ENCODE peak calls at places on chromosomes 1 and 21, in nine cellular contexts. R, U, O, V, F, A, L, X and K are unnamed samples.
A peak's percentile ranks its signal among the peaks of the same experiment; 100 is the strongest.

GRCh38 chr1:101238681-101239094 is 1.9 kb downstream of the S1PR1 start:
- DNase-seq in O (peak; percentile 84), R (peak; percentile 79), L (peak; percentile 81), F (peak; percentile 75), V (peak; percentile 88), X (peak; percentile 85), A (peak; percentile 66), U (peak; percentile 87), K (peak; percentile 90)

GRCh38 chr1:167083066-167083682 is 7.0 kb downstream of the GPA33 start:
- DNase-seq in L (peak; percentile 73), V (no peak), R (no peak), O (peak; percentile 50), X (no peak), A (no peak), U (no peak), F (no peak), K (no peak)

GRCh38 chr1:212237651-212238050 is 47.6 kb upstream of the PPP2R5A start:
- DNase-seq in R (no peak), F (peak; percentile 35), X (no peak), U (no peak), V (no peak), L (peak; percentile 34), A (peak; percentile 22), O (no peak), K (no peak)

GRCh38 chr1:245873068-245873467 is 634.0 kb downstream of the SMYD3 start:
- DNase-seq in U (no peak), V (no peak), O (no peak), X (no peak), L (no peak), F (no peak), R (no peak), A (no peak), K (no peak)

GRCh38 chr1:220521755-220522154 is 6.2 kb upstream of the MARK1 start:
- DNase-seq in V (no peak), F (no peak), R (no peak), A (no peak), X (no peak), U (no peak), O (no peak), L (no peak), K (no peak)

GRCh38 chr1:3543076-3544049 is 67.9 kb downstream of the MEGF6 start:
- DNase-seq in O (no peak), R (no peak), L (peak; percentile 22), U (peak; percentile 82), A (peak; percentile 50), F (no peak), X (peak; percentile 89), V (peak; percentile 21), K (no peak)

GRCh38 chr21:28986677-28987076 is 6.0 kb downstream of the LTN1 start:
- DNase-seq in L (no peak), U (no peak), A (no peak), V (no peak), F (no peak), O (peak; percentile 36), R (no peak), X (no peak), K (no peak)

GRCh38 chr1:30522031-30523004 is 201.1 kb downstream of the MATN1 start:
- DNase-seq in V (peak; percentile 79), O (no peak), L (no peak), A (no peak), U (peak; percentile 77), F (no peak), R (peak; percentile 46), X (no peak), K (peak; percentile 86)

DNA sequence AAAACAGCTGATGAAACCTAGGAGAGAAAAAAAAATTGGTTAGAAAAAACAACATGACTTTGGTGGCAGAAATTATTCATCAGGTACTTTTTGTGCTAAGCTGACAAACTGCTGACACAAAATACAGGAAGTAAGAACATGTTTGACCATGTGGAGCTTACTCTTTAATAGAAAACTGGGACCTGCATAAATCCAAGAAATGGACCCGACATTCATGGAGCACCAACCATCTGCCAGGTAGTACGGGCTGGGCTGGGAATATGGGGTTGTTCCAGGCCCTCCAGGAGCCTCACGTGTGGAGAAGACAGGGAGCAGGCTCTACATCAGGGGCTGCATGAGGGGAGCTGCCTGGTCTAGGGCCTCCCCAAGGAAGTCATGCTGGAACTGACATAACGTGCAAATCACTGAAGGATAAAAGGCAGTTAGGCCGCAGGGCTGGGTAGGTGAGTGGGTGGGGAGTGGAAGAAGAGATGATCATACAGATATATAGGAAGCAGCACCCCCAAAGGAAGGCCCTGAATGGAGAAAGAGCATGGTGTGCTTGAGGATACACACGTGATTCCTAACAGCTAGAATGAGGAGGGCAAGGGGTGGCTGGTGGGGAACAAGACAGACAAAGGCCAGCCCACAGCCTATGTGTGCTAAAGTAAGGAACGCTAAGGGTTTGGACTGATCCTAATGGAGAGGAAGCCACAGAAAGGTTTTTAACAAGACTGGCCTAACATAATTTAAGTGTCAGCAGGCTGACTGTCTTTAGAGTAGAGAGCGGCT is 26.1 kb downstream of the CD58 start:
- DNase-seq in R (no peak), F (no peak), L (no peak), V (no peak), U (no peak), A (no peak), X (no peak), O (no peak), K (no peak)
- TF ChIP-seq POLR2A in R (no peak), F (no peak), L (no peak), V (no peak), U (no peak), A (no peak), X (no peak), O (no peak), K (no peak)

GRCh38 chr1:146036990-146037646 is 15.6 kb upstream of the HJV start:
- DNase-seq in O (peak; percentile 79), A (peak; percentile 89), L (peak; percentile 84), F (peak; percentile 42), X (peak; percentile 33), U (peak; percentile 91), R (peak; percentile 88), V (peak; percentile 83), K (peak; percentile 86)

GRCh38 chr1:146034976-146035469 is 13.5 kb upstream of the HJV start:
- DNase-seq in R (no peak), O (no peak), U (no peak), L (no peak), A (peak; percentile 80), X (no peak), F (no peak), V (no peak), K (no peak)

GRCh38 chr1:146032613-146033219 is 11.2 kb upstream of the HJV start:
- DNase-seq in X (no peak), O (no peak), V (no peak), F (peak; percentile 36), L (no peak), A (peak; percentile 61), U (no peak), R (no peak), K (no peak)

GRCh38 chr1:146039844-146040194 is 18.3 kb upstream of the HJV start:
- DNase-seq in X (no peak), A (peak; percentile 19), U (no peak), L (no peak), R (no peak), O (no peak), V (no peak), F (no peak), K (peak; percentile 62)

GRCh38 chr1:146036241-146036989 is 14.9 kb upstream of the HJV start:
- DNase-seq in U (no peak), V (no peak), A (no peak), O (no peak), R (no peak), X (no peak), L (no peak), F (no peak), K (no peak)
- TF ChIP-seq EP300 in U (no peak), V (no peak), A (no peak), O (no peak), R (no peak), X (no peak), L (no peak), F (no peak), K (no peak)

GRCh38 chr1:32718527-32718926 is 16.0 kb upstream of the SYNC start:
- DNase-seq in U (no peak), L (no peak), R (no peak), O (no peak), V (no peak), X (no peak), A (no peak), F (no peak), K (no peak)

GRCh38 chr1:32715901-32716311 is 13.3 kb upstream of the SYNC start:
- DNase-seq in L (no peak), O (no peak), F (no peak), R (no peak), A (no peak), V (no peak), U (no peak), X (no peak), K (no peak)

GRCh38 chr1:32714277-32714676 is 11.7 kb upstream of the SYNC start:
- DNase-seq in L (peak; percentile 32), X (no peak), F (no peak), U (no peak), V (no peak), O (peak; percentile 46), R (no peak), A (peak; percentile 54), K (no peak)

GRCh38 chr1:32717503-32717902 is 14.9 kb upstream of the SYNC start:
- DNase-seq in X (no peak), O (no peak), V (no peak), A (no peak), U (no peak), F (no peak), L (no peak), R (no peak), K (no peak)

DNA sequence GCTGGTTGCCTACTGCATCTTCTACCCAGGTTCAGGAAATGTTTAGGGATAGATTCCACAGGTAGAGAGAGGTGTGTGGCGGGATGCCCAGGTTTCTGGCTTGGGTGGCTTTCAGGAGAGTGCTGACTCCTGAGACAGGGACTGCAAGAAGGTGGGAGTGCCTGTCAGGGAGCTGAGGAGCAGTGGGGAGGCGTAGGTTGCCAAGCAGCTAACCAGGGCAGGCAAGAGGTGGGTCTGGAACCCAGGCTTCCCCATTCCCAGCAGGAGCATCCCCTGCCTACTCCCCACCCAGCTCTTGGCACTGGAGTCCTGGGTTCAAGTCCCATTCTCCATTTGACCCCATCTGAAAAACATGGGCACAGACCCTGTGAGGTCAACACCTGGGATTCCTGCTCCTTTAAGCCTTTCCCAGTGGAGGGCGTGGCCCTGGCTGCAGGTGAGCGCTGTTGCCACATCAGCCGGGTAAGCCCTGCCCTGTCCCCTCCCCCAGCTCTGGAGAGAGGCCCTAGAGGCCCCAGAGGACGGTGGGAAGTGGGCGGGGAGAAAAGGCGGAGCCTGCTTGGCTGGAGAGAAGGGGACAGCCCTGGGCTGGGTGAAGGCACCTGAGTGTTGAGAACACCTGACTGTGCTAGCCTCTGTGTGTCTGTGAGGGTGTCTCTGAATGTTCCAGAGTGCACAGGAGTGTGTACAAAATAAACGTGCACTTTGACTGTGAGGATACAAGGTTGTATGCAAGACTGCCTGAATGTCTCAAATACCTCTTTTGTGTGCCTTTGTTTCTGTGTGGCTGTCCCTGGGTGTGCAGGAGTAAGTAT is 13.9 kb upstream of the SYNC start:
- DNase-seq in X (peak; percentile 87), V (no peak), O (peak; percentile 98), U (no peak), R (peak; percentile 70), F (peak; percentile 96), L (peak; percentile 98), A (peak; percentile 68), K (peak; percentile 85)
- TF ChIP-seq POLR2A in X (peak; percentile 56), V (no peak), O (no peak), U (no peak), R (no peak), F (no peak), L (no peak), A (peak; percentile 16), K (no peak)

DNA sequence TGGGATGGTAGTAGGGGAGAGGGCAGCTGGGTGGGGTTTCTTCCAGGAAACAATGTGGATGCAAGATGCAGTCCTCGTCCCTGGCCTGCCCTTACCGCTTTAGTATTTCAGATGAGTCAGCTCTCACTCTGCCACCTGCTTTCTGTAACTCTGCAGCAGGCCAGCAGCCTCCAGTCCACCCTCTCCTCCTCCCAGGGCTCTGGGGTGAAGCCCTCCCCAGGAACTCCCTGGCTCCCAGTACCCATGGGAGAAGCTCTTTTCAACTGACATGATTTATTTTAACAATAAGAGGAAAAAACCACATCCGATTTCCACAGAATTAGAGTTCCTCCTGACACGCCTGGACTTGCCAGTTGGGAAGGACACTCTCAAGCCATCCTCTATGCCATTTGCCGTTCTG is 39.0 kb upstream of the IL20 start:
- DNase-seq in R (no peak), L (no peak), F (no peak), A (no peak), O (no peak), X (no peak), U (no peak), V (no peak), K (no peak)
- TF ChIP-seq EP300 in R (no peak), L (no peak), F (no peak), A (no peak), O (no peak), X (no peak), U (no peak), V (no peak), K (no peak)